ENCODE peak calls at places on chromosomes 3 and 15, in four cellular contexts. K is astrocyte, O is foreskin keratinocyte, T is stomach. H is an unnamed sample.
A peak's percentile ranks its signal among the peaks of the same experiment; 100 is the strongest.

GRCh38 chr3:73255609-73256029 is 194.2 kb downstream of the EBLN2 start:
- DNase-seq in K (peak; percentile 93), O (peak; percentile 86), T (peak; percentile 53), H (peak; percentile 54)

GRCh38 chr3:90091557-90091956 is 984.1 kb downstream of the EPHA3 start:
- DNase-seq in K (peak; percentile 22), O (no peak), T (no peak), H (peak; percentile 7)

GRCh38 chr3:14312375-14312774 is 90.0 kb upstream of the SLC6A6 start:
- DNase-seq in K (no peak), O (no peak), T (no peak), H (no peak)

GRCh38 chr3:64224826-64225606 is at the start of gene PRICKLE2:
- DNase-seq in K (peak; percentile 90), O (no peak), T (peak; percentile 67), H (peak; percentile 69)

GRCh38 chr3:29370021-29370420 is 89.2 kb downstream of the RBMS3 start:
- DNase-seq in K (no peak), O (no peak), T (no peak), H (no peak)

GRCh38 chr15:99265541-99266070 is 14.3 kb downstream of the LRRC28 start:
- DNase-seq in K (no peak), O (no peak), T (no peak), H (no peak)

GRCh38 chr15:83657549-83657948 is 3.6 kb downstream of the ADAMTSL3 start:
- DNase-seq in K (no peak), O (no peak), T (no peak), H (no peak)

GRCh38 chr3:172513488-172513887 is 9.7 kb downstream of the TNFSF10 start:
- DNase-seq in K (peak; percentile 42), O (no peak), T (no peak), H (no peak)

GRCh38 chr15:71691700-71692417 is 118.5 kb upstream of the NR2E3 start:
- DNase-seq in K (peak; percentile 97), O (no peak), T (peak; percentile 71), H (peak; percentile 36)

GRCh38 chr3:107356706-107357105 is 20.5 kb upstream of the CCDC54 start:
- DNase-seq in K (no peak), O (no peak), T (no peak), H (no peak)

GRCh38 chr15:90364251-90364650 is 12.2 kb downstream of the ZNF774 start:
- DNase-seq in K (peak; percentile 83), O (peak; percentile 68), T (no peak), H (no peak)

GRCh38 chr15:48765007-48765406 is 45.9 kb downstream of the CEP152 start:
- DNase-seq in K (no peak), O (no peak), T (no peak), H (no peak)

GRCh38 chr15:96330450-96331140 is at the start of gene NR2F2:
- DNase-seq in K (peak; percentile 97), O (peak; percentile 84), T (peak; percentile 98), H (peak; percentile 99)
- H3K27ac ChIP-seq in K (peak within 1 kb of the TSS; percentile 86), O (peak within 1 kb of the TSS; percentile 69), T (peak within 1 kb of the TSS; percentile 96), H (peak within 1 kb of the TSS; percentile 95)

GRCh38 chr15:60396560-60396963 is 1.2 kb downstream of the ANXA2 start:
- DNase-seq in K (no peak), O (no peak), T (no peak), H (no peak)

GRCh38 chr15:60396100-60396499 is 1.7 kb downstream of the ANXA2 start:
- DNase-seq in K (no peak), O (no peak), T (peak; percentile 59), H (peak; percentile 11)

GRCh38 chr15:60399246-60399915 is 1.6 kb upstream of the ANXA2 start:
- DNase-seq in K (no peak), O (no peak), T (no peak), H (peak; percentile 23)

GRCh38 chr15:60396964-60397771 is 618 bp downstream of the ANXA2 start:
- DNase-seq in K (no peak), O (no peak), T (peak; percentile 66), H (peak; percentile 60)

DNA sequence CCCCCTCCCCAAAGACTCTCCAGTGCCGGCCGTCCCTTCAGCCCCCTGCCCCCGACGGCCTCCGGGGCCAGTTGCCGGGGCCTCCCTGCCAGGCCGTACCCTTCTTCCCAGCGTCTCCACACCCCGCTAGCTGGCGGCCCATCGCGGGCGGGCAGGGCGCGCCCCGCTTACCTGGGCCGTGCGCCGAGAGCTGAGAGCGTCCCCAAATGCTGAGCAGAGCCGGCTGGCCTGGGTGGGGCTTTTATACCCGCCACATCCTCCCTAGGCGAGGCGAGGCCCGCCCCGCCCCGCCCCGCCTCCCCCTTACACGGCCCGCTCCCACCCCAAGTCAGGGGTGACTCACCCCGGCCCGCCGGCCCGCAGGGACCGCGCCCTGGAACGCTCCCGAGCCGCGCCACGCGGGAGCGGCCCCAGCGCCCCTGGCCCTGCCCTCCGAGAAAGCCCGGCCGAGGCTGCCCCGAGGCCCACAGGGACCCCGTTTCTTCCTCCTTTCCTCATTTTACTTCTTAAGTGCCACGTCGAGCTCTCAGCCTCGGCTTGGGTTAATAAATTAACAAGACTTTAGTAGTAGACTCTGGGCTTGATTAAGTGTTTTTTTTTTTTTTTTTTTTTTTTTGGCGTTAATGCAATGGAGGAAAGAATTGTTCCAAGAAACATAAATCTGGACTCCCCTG is at the start of gene ANXA2:
- DNase-seq in K (peak; percentile 76), O (peak; percentile 63), T (peak; percentile 87), H (peak; percentile 86)
- H3K27ac ChIP-seq in K (peak within 1 kb of the TSS; percentile 98), O (peak within 1 kb of the TSS; percentile 99), T (peak within 1 kb of the TSS; percentile 98), H (peak within 1 kb of the TSS; percentile 96)

DNA sequence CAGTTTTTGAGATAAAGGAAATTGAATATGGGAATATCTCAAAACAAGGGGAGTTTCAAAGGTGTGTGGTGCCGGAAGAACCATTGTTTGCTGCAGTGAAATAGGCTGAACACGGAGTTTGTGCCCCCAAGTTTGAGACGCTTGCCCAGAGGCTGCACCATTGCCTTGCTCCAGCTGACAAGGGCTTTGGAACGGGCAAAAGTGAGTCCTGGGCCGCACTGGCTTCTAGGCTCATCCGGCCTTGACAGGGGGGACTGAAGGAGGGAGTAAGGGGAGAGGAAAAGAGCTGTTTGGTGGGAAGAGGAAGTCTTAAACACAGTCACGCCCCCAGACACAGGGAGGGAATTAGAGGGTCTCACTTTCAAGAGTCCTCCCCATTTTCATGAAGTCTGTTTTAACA is 269.9 kb downstream of the FAM43A start:
- DNase-seq in K (no peak), O (no peak), T (no peak), H (no peak)
- H3K27ac ChIP-seq in K (no peak overlapping the region), O (no peak overlapping the region), T (no peak overlapping the region), H (no peak overlapping the region)

GRCh38 chr3:124813541-124813940 is 73.6 kb downstream of the ITGB5 start:
- DNase-seq in K (no peak), O (no peak), T (no peak), H (no peak)

GRCh38 chr3:124810970-124811369 is 76.2 kb downstream of the ITGB5 start:
- DNase-seq in K (no peak), O (no peak), T (no peak), H (no peak)

GRCh38 chr3:124811441-124811840 is 75.7 kb downstream of the ITGB5 start:
- DNase-seq in K (peak; percentile 85), O (no peak), T (no peak), H (no peak)

GRCh38 chr3:124814620-124815421 is 72.3 kb downstream of the ITGB5 start:
- DNase-seq in K (no peak), O (no peak), T (peak; percentile 63), H (peak; percentile 49)

GRCh38 chr3:124812291-124813265 is 74.6 kb downstream of the ITGB5 start:
- DNase-seq in K (peak; percentile 98), O (no peak), T (peak; percentile 64), H (peak; percentile 35)
- H3K27ac ChIP-seq in K (peak overlapping the region; percentile 80), O (no peak overlapping the region), T (peak overlapping the region; percentile 84), H (peak overlapping the region; percentile 36)

GRCh38 chr3:114428173-114428606 is 134.4 kb downstream of the TIGIT start:
- DNase-seq in K (no peak), O (no peak), T (no peak), H (no peak)
- H3K27ac ChIP-seq in K (no peak overlapping the region), O (no peak overlapping the region), T (no peak overlapping the region), H (no peak overlapping the region)